ENCODE peak calls at places on chromosome 12, in seven cellular contexts. One of them, this sample, is unnamed.

GRCh38 chr12:28955491-28955890 is 193.6 kb upstream of the FAR2 start:
- DNase-seq in HuH-7: no peak
- DNase-seq in WTC11: no peak
- DNase-seq in HS-5: no peak
- DNase-seq in endothelial cell: no peak
- DNase-seq in GDM1: no peak
- DNase-seq in islet precursor cell: no peak
- DNase-seq in this sample: no peak

GRCh38 chr12:89439946-89440345 is 84.7 kb downstream of the GALNT4 start:
- DNase-seq in HuH-7: no peak
- DNase-seq in WTC11: no peak
- DNase-seq in HS-5: peak; percentile 54
- DNase-seq in endothelial cell: no peak
- DNase-seq in GDM1: no peak
- DNase-seq in islet precursor cell: no peak
- DNase-seq in this sample: no peak

GRCh38 chr12:40921563-40922163 is 229.4 kb downstream of the CNTN1 start:
- DNase-seq in HuH-7: no peak
- DNase-seq in WTC11: no peak
- DNase-seq in HS-5: no peak
- DNase-seq in endothelial cell: no peak
- DNase-seq in GDM1: no peak
- DNase-seq in islet precursor cell: no peak
- DNase-seq in this sample: no peak

GRCh38 chr12:111063296-111064026 is 143.1 kb upstream of the MYL2 start:
- DNase-seq in HuH-7: no peak
- DNase-seq in WTC11: no peak
- DNase-seq in HS-5: no peak
- DNase-seq in endothelial cell: no peak
- DNase-seq in GDM1: no peak
- DNase-seq in islet precursor cell: no peak
- DNase-seq in this sample: no peak

GRCh38 chr12:80044694-80045046 is 54.7 kb upstream of the OTOGL start:
- DNase-seq in HuH-7: no peak
- DNase-seq in WTC11: no peak
- DNase-seq in HS-5: peak; percentile 91
- DNase-seq in endothelial cell: no peak
- DNase-seq in GDM1: no peak
- DNase-seq in islet precursor cell: no peak
- DNase-seq in this sample: peak; percentile 19

GRCh38 chr12:99278899-99279298 is 368.7 kb upstream of the GARIN6 start:
- DNase-seq in HuH-7: no peak
- DNase-seq in WTC11: no peak
- DNase-seq in HS-5: no peak
- DNase-seq in endothelial cell: no peak
- DNase-seq in GDM1: no peak
- DNase-seq in islet precursor cell: peak; percentile 68
- DNase-seq in this sample: no peak

GRCh38 chr12:12720637-12721250 is 3.6 kb downstream of the CDKN1B start:
- DNase-seq in HuH-7: no peak
- DNase-seq in WTC11: no peak
- DNase-seq in HS-5: no peak
- DNase-seq in endothelial cell: no peak
- DNase-seq in GDM1: no peak
- DNase-seq in islet precursor cell: no peak
- DNase-seq in this sample: no peak

GRCh38 chr12:76192416-76192815 is 107.9 kb upstream of the NAP1L1 start:
- DNase-seq in HuH-7: no peak
- DNase-seq in WTC11: no peak
- DNase-seq in HS-5: no peak
- DNase-seq in endothelial cell: no peak
- DNase-seq in GDM1: no peak
- DNase-seq in islet precursor cell: no peak
- DNase-seq in this sample: no peak

GRCh38 chr12:100359822-100360221 is 2.9 kb downstream of the SLC17A8 start:
- DNase-seq in HuH-7: no peak
- DNase-seq in WTC11: no peak
- DNase-seq in HS-5: peak; percentile 13
- DNase-seq in endothelial cell: no peak
- DNase-seq in GDM1: no peak
- DNase-seq in islet precursor cell: no peak
- DNase-seq in this sample: peak; percentile 12

GRCh38 chr12:52691076-52691764 is 11.0 kb upstream of the KRT1 start:
- DNase-seq in HuH-7: no peak
- DNase-seq in WTC11: peak; percentile 63
- DNase-seq in HS-5: no peak
- DNase-seq in endothelial cell: peak; percentile 21
- DNase-seq in GDM1: no peak
- DNase-seq in islet precursor cell: peak; percentile 55
- DNase-seq in this sample: no peak

GRCh38 chr12:95554532-95555071 is 3.3 kb upstream of the USP44 start:
- DNase-seq in HuH-7: peak; percentile 46
- DNase-seq in WTC11: no peak
- DNase-seq in HS-5: no peak
- DNase-seq in endothelial cell: no peak
- DNase-seq in GDM1: no peak
- DNase-seq in islet precursor cell: peak; percentile 50
- DNase-seq in this sample: no peak

GRCh38 chr12:93573552-93574223 is 1.2 kb downstream of the SOCS2 start:
- DNase-seq in HuH-7: peak; percentile 7
- DNase-seq in WTC11: peak; percentile 22
- DNase-seq in HS-5: no peak
- DNase-seq in endothelial cell: no peak
- DNase-seq in GDM1: no peak
- DNase-seq in islet precursor cell: peak; percentile 67
- DNase-seq in this sample: no peak

GRCh38 chr12:69388371-69388770 is 28.8 kb downstream of the YEATS4 start:
- DNase-seq in HuH-7: no peak
- DNase-seq in WTC11: no peak
- DNase-seq in HS-5: peak; percentile 33
- DNase-seq in endothelial cell: no peak
- DNase-seq in GDM1: no peak
- DNase-seq in islet precursor cell: no peak
- DNase-seq in this sample: peak; percentile 23

GRCh38 chr12:51397670-51398069 is 6.5 kb upstream of the GALNT6 start:
- DNase-seq in HuH-7: no peak
- DNase-seq in WTC11: no peak
- DNase-seq in HS-5: no peak
- DNase-seq in endothelial cell: no peak
- DNase-seq in GDM1: no peak
- DNase-seq in islet precursor cell: peak; percentile 21
- DNase-seq in this sample: no peak

GRCh38 chr12:52280319-52280795 is 5.9 kb downstream of the KRT86 start:
- DNase-seq in HuH-7: no peak
- DNase-seq in WTC11: no peak
- DNase-seq in HS-5: peak; percentile 90
- DNase-seq in endothelial cell: no peak
- DNase-seq in GDM1: no peak
- DNase-seq in islet precursor cell: peak; percentile 64
- DNase-seq in this sample: peak; percentile 75

GRCh38 chr12:78210894-78211302 is 380.2 kb downstream of the NAV3 start:
- DNase-seq in HuH-7: no peak
- DNase-seq in WTC11: no peak
- DNase-seq in HS-5: no peak
- DNase-seq in endothelial cell: no peak
- DNase-seq in GDM1: no peak
- DNase-seq in islet precursor cell: no peak
- DNase-seq in this sample: peak; percentile 70

GRCh38 chr12:124727244-124727673 is 136.4 kb downstream of the SCARB1 start:
- DNase-seq in HuH-7: no peak
- DNase-seq in WTC11: no peak
- DNase-seq in HS-5: peak; percentile 50
- DNase-seq in endothelial cell: no peak
- DNase-seq in GDM1: peak; percentile 82
- DNase-seq in islet precursor cell: peak; percentile 88
- DNase-seq in this sample: no peak

GRCh38 chr12:104215638-104216297 is at the start of gene TXNRD1:
- DNase-seq in HuH-7: peak; percentile 60
- DNase-seq in WTC11: peak; percentile 87
- DNase-seq in HS-5: no peak
- DNase-seq in endothelial cell: peak; percentile 84
- DNase-seq in GDM1: peak; percentile 74
- DNase-seq in islet precursor cell: peak; percentile 97
- DNase-seq in this sample: no peak

GRCh38 chr12:1102088-1102487 is 111.1 kb downstream of the ERC1 start:
- DNase-seq in HuH-7: no peak
- DNase-seq in WTC11: no peak
- DNase-seq in HS-5: no peak
- DNase-seq in endothelial cell: no peak
- DNase-seq in GDM1: no peak
- DNase-seq in islet precursor cell: no peak
- DNase-seq in this sample: no peak

This sample was measured in kidney epithelial cell.